ENCODE peak calls at places on chromosome 4, in six cellular contexts. W is GM23248, V is transverse colon, N is heart right ventricle, A is pancreas, F is neural progenitor cell. Z is an unnamed sample. For H3K9me3, the result is how much of the 10 kb centered on the place peaks cover.

GRCh38 chr4:1418494-1419285 is 12.4 kb upstream of the NKX1-1 start:
- DNase-seq in W (no peak), V (no peak), N (no peak), A (no peak), F (no peak), Z (no peak)

GRCh38 chr4:118033148-118034060 is 882 bp upstream of the NDST3 start:
- DNase-seq in W (peak), V (peak), N (peak), A (peak), F (peak), Z (peak)

GRCh38 chr4:112550728-112551127 is 34.7 kb upstream of the NEUROG2 start:
- DNase-seq in W (peak), V (no peak), N (no peak), A (no peak), F (no peak), Z (no peak)

GRCh38 chr4:102503831-102504786 is 3.0 kb downstream of the NFKB1 start:
- DNase-seq in W (no peak), V (no peak), N (no peak), A (no peak), F (no peak), Z (no peak)

GRCh38 chr4:7202391-7202790 is 10.1 kb downstream of the SORCS2 start:
- DNase-seq in W (peak), V (no peak), N (no peak), A (no peak), F (no peak), Z (no peak)

GRCh38 chr4:20603671-20604313 is 96.5 kb upstream of the PACRGL start:
- DNase-seq in W (peak), V (no peak), N (no peak), A (no peak), F (no peak), Z (no peak)

GRCh38 chr4:58456727-58457384 is 1346.7 kb upstream of the IGFBP7 start:
- DNase-seq in W (no peak), V (no peak), N (no peak), A (peak), F (no peak), Z (no peak)

GRCh38 chr4:128542047-128542446 is 254.4 kb upstream of the PGRMC2 start:
- DNase-seq in W (peak), V (no peak), N (no peak), A (no peak), F (no peak), Z (no peak)

GRCh38 chr4:60794372-60794771 is 405.8 kb upstream of the ADGRL3 start:
- DNase-seq in W (no peak), V (no peak), N (no peak), A (no peak), F (no peak), Z (no peak)

GRCh38 chr4:70397580-70397979 is at the start of gene OPRPN:
- DNase-seq in W (no peak), V (no peak), N (no peak), A (no peak), F (no peak), Z (no peak)

GRCh38 chr4:6574747-6575502 is at the start of gene MAN2B2:
- DNase-seq in W (peak), V (peak), N (peak), A (peak), F (peak), Z (peak)

GRCh38 chr4:94011190-94011589 is 182.6 kb downstream of the ATOH1 start:
- DNase-seq in W (no peak), V (no peak), N (no peak), A (no peak), F (no peak), Z (no peak)

GRCh38 chr4:143357161-143357845 is 20.6 kb downstream of the GAB1 start:
- DNase-seq in W (no peak), V (peak), N (no peak), A (no peak), F (no peak), Z (no peak)
- H3K27ac ChIP-seq in W (no peak), V (peak), N (peak), A (no peak), F (no peak), Z (no peak)

DNA sequence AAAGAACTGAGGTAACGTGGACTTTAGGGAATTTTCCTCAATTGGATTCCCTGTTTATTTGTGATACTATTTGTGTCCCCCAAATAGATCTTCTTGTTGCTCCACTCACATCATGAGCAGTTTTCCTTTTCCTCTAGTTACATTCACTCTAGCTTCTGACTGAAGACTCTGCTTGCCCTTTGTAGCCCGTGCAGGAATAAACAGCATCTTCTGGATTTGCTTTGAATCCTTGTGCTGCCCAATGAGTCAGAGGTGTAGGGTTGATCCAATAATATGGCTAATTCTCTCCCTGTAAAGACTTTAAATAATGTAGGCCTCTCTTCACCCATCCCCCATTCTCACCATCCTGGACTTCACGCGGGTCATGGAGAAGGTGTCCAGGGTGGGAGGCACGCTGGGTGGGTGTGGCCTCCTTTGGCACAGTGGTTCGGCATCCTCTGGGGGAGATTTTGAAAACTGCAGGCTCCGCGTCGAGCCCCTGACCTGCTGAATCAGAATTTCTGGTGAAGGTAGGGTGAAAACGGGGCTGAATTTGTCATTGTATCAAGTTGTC is 9.0 kb downstream of the HAND2 start:
- DNase-seq in W (peak), V (no peak), N (no peak), A (no peak), F (peak), Z (no peak)
- H3K9me3 ChIP-seq in W (under half), V (under half), N (under half), A (under half), F (under half), Z (under half)

GRCh38 chr4:185867770-185868169 is 55.8 kb upstream of the SORBS2 start:
- DNase-seq in W (no peak), V (no peak), N (no peak), A (no peak), F (no peak), Z (no peak)

GRCh38 chr4:185865901-185866328 is 53.9 kb upstream of the SORBS2 start:
- DNase-seq in W (peak), V (peak), N (no peak), A (peak), F (no peak), Z (no peak)

GRCh38 chr4:185872747-185873380 is 60.9 kb upstream of the SORBS2 start:
- DNase-seq in W (no peak), V (no peak), N (no peak), A (no peak), F (no peak), Z (no peak)

GRCh38 chr4:185870437-185870836 is 58.4 kb upstream of the SORBS2 start:
- DNase-seq in W (no peak), V (no peak), N (peak), A (no peak), F (no peak), Z (no peak)

DNA sequence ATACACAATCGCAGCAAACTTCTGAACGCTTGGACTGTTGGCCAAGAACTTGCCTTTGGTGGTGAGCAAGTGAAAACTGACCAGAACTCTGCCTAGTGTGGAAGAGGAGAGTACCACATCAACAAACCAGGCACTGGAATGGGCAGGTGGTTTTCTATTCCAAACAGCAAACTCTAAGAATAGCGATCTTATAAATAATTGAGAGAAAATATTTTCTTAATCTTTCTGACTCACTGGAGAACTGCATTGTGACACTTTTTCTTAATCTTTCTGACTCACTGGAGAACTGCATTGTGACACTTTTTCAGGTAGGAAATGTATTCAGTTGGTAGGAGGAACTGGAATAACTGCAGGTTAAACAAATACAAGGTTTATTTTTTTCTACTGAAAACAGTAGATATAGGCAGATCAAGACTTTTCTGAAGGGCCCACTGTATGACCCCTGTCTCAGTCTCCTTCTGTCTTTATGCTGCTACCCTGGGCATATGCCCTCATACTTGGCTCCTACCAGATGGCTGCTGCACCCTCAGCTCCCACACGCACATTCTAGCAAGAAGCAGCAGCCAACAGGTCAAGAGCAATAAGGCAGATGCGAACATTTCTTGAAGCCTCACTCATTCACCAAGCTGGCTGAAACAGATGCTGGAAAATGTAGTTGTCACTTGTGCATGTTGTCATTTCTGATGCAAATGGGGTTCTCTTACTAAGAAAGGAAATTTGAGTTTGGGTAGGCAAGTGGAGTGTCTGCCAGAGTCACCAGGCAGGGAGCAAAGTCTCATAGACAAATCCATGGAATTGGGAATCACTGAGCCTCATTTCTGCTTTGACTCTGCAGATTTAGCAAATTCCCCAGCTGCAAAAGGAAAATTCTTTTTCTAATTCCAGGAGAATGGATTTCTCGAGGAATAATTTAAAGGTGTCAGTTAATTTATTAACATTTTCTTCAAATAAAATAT is 57.3 kb upstream of the SORBS2 start:
- DNase-seq in W (no peak), V (no peak), N (no peak), A (no peak), F (no peak), Z (no peak)
- H3K27ac ChIP-seq in W (no peak), V (no peak), N (peak), A (no peak), F (no peak), Z (no peak)

DNA sequence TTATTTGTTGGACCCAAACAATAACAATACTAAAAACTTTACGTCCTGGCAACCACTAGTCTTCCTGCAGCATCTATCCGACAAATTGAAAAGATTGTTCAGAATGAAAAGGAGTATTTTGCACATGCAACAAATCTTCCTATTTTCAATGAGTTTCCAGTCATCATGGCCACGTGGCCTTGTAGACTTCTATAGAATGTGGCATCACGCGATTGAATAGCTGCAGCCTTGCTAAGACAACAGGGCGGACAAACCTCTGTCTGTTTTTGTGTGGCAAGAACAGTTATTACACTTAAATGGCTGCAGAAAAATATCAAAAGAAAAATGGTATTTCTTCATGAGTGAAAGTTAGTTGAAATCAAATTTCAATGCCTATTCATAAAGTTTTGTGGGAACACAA is 297.9 kb upstream of the LCORL start:
- DNase-seq in W (no peak), V (no peak), N (no peak), A (no peak), F (no peak), Z (no peak)
- H3K9me3 ChIP-seq in W (under half), V (under half), N (under half), A (under half), F (under half), Z (under half)

GRCh38 chr4:183898456-183898855 is 6.7 kb upstream of the STOX2 start:
- DNase-seq in W (no peak), V (no peak), N (no peak), A (no peak), F (no peak), Z (no peak)
- H3K27ac ChIP-seq in W (no peak), V (no peak), N (no peak), A (no peak), F (no peak), Z (no peak)

DNA sequence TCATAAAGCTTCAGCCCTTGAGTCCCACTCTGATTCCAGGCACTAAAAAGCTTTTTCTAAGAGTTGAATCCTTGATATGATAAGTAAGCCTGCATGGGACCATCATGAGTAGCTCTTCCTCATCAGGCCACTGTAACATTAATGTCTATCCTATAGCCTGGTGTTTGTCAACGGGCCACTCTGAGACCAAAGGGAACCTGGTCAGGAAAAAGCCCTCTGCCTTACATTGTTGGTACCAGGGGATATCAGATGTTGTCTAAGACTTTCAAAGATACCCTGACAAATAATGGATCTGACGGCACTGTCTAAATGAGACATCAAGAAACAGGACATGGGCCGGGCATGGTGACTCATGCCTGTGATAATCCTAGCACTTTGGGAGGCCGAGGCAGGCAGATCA is 26.1 kb downstream of the TBC1D9 start:
- DNase-seq in W (no peak), V (no peak), N (no peak), A (no peak), F (no peak), Z (no peak)
- H3K9me3 ChIP-seq in W (under half), V (under half), N (under half), A (under half), F (under half), Z (under half)

GRCh38 chr4:184475096-184475461 is 729 bp upstream of the IRF2 start:
- DNase-seq in W (peak), V (peak), N (peak), A (peak), F (no peak), Z (peak)

GRCh38 chr4:184479516-184479950 is 5.2 kb upstream of the IRF2 start:
- DNase-seq in W (peak), V (no peak), N (no peak), A (no peak), F (no peak), Z (no peak)

GRCh38 chr4:184477201-184477999 is 3.0 kb upstream of the IRF2 start:
- DNase-seq in W (no peak), V (no peak), N (no peak), A (no peak), F (peak), Z (no peak)

GRCh38 chr4:184474261-184475095 is at the start of gene IRF2:
- DNase-seq in W (peak), V (peak), N (peak), A (peak), F (peak), Z (peak)

GRCh38 chr4:184476660-184477059 is 2.3 kb upstream of the IRF2 start:
- DNase-seq in W (no peak), V (no peak), N (no peak), A (no peak), F (no peak), Z (no peak)
- H3K27ac ChIP-seq in W (no peak), V (peak), N (peak), A (no peak), F (no peak), Z (peak)

GRCh38 chr4:14668296-14668695 is 334.0 kb upstream of the CPEB2 start:
- DNase-seq in W (no peak), V (no peak), N (no peak), A (no peak), F (no peak), Z (no peak)
- H3K9me3 ChIP-seq in W (under half), V (under half), N (under half), A (under half), F (under half), Z (under half)

GRCh38 chr4:84491420-84491819 is 7.7 kb downstream of the NKX6-1 start:
- DNase-seq in W (no peak), V (no peak), N (no peak), A (no peak), F (peak), Z (no peak)
- H3K27ac ChIP-seq in W (no peak), V (no peak), N (no peak), A (no peak), F (no peak), Z (no peak)

DNA sequence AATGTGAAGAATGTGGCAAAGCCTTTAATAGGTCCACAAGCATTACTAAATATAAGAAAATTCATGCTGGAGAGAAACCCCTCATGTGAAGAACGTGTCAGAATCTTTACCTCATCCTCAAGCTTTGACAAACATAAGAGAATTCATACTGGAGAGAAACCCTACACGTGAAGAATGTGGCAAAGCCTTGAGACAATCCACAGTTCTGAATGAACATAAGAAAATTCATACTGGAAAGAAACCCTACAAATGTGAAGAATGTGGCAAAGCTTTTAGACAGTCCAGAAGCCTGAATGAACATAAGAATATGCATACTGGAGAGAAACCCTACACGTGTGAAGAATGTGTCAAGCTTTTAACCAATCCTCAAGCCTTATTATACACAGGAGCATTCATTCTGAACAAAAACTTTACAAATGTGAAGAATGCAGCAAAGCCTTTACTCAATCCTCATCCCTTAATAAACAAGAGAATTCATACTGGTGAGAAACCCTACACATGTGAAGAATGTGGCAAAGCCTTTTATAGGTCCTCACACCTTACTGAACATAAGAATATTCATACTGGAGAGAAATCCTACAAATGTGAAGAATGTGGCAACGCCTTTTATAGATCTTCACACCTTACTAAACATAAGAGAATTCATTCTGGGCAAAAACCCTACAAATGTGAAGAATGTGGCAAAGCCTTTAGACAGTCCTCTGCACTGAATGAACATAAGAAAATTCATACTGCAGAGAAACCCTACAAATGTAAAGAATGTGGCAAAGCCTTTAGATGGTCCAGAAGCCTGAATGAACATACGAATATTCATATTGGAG is 51.1 kb downstream of the ZNF732 start:
- DNase-seq in W (no peak), V (no peak), N (no peak), A (no peak), F (no peak), Z (no peak)
- H3K9me3 ChIP-seq in W (under half), V (half or more), N (under half), A (under half), F (half or more), Z (half or more)